ENCODE peak calls at places on chromosomes 6 and 20, in seven cellular contexts. K, L, W, X, D, A and C are unnamed samples.
A peak's percentile ranks its signal among the peaks of the same experiment; 100 is the strongest.

GRCh38 chr6:89818977-89819335 is 638 bp downstream of the MDN1 start:
- DNase-seq in L (no peak), K (peak; percentile 59), D (no peak), A (peak; percentile 43), W (peak; percentile 22), X (peak; percentile 41), C (peak; percentile 54)

GRCh38 chr6:141607956-141608355 is 524.8 kb upstream of the GJE1 start:
- DNase-seq in X (no peak), D (no peak), K (no peak), L (no peak), A (no peak), W (no peak), C (no peak)

GRCh38 chr6:142569676-142570075 is 267.9 kb downstream of the ADGRG6 start:
- DNase-seq in K (peak; percentile 9), X (no peak), W (no peak), A (peak; percentile 7), D (no peak), L (peak; percentile 24), C (no peak)

GRCh38 chr6:149149682-149150081 is 167.8 kb upstream of the TAB2 start:
- DNase-seq in X (no peak), D (no peak), W (no peak), A (no peak), L (no peak), K (no peak), C (no peak)

GRCh38 chr6:11710221-11710836 is 68.3 kb downstream of the ADTRP start:
- DNase-seq in X (no peak), K (peak; percentile 33), L (no peak), A (no peak), W (no peak), D (no peak), C (peak; percentile 30)

GRCh38 chr6:115360602-115361325 is 699.9 kb downstream of the FRK start:
- DNase-seq in X (no peak), W (no peak), K (no peak), L (no peak), D (no peak), A (no peak), C (no peak)

GRCh38 chr6:136646377-136646776 is 96.2 kb upstream of the MAP7 start:
- DNase-seq in W (peak; percentile 46), K (peak; percentile 64), L (no peak), X (no peak), A (peak; percentile 33), D (no peak), C (no peak)

GRCh38 chr20:21808863-21809664 is 103.6 kb downstream of the PAX1 start:
- DNase-seq in L (no peak), D (peak; percentile 89), W (no peak), A (no peak), X (no peak), K (no peak), C (no peak)

GRCh38 chr6:88072462-88072861 is 24.8 kb downstream of the SPACA1 start:
- DNase-seq in L (no peak), W (no peak), X (no peak), A (no peak), K (no peak), D (no peak), C (no peak)

GRCh38 chr6:113067612-113068262 is 720.6 kb downstream of the RFPL4B start:
- DNase-seq in D (no peak), X (no peak), K (peak; percentile 66), W (peak; percentile 64), L (no peak), A (peak; percentile 63), C (no peak)

GRCh38 chr6:43966374-43966658 is 160.9 kb downstream of the MRPL14 start:
- DNase-seq in D (no peak), X (no peak), A (no peak), L (no peak), W (no peak), K (no peak), C (no peak)

GRCh38 chr6:21101694-21102093 is 491.9 kb upstream of the SOX4 start:
- DNase-seq in D (no peak), A (no peak), K (no peak), W (no peak), L (no peak), X (no peak), C (no peak)

GRCh38 chr6:140271759-140272377 is 897.4 kb upstream of the CITED2 start:
- DNase-seq in A (no peak), D (no peak), W (no peak), K (no peak), X (no peak), L (no peak), C (peak; percentile 63)

GRCh38 chr6:16624631-16625299 is 136.5 kb downstream of the ATXN1 start:
- DNase-seq in K (peak; percentile 53), A (no peak), D (no peak), X (no peak), L (no peak), W (no peak), C (no peak)

GRCh38 chr6:112879920-112880413 is 532.8 kb downstream of the RFPL4B start:
- DNase-seq in L (peak; percentile 27), A (no peak), X (no peak), K (no peak), W (no peak), D (peak; percentile 83), C (no peak)

GRCh38 chr6:30206799-30207618 is 6.2 kb downstream of the TRIM26 start:
- DNase-seq in A (peak; percentile 30), D (no peak), L (no peak), K (peak; percentile 33), X (no peak), W (peak; percentile 31), C (peak; percentile 5)

GRCh38 chr20:17721802-17722486 is 22.2 kb downstream of the BANF2 start:
- DNase-seq in K (no peak), X (no peak), L (no peak), A (peak; percentile 7), W (no peak), D (no peak), C (peak; percentile 14)

GRCh38 chr20:25300496-25301170 is 52.7 kb downstream of the PYGB start:
- DNase-seq in W (no peak), X (no peak), L (no peak), K (peak; percentile 6), A (no peak), D (no peak), C (peak; percentile 17)

GRCh38 chr6:130394238-130394637 is 28.4 kb downstream of the TMEM200A start:
- DNase-seq in A (no peak), D (no peak), L (peak; percentile 75), X (peak; percentile 77), W (no peak), K (no peak), C (no peak)

GRCh38 chr20:41358230-41358629 is 8.4 kb downstream of the EMILIN3 start:
- DNase-seq in A (no peak), X (no peak), K (no peak), L (no peak), W (no peak), D (no peak), C (no peak)

GRCh38 chr6:132128424-132128823 is 177.3 kb upstream of the CCN2 start:
- DNase-seq in W (peak; percentile 75), L (no peak), X (no peak), A (no peak), D (no peak), K (no peak), C (no peak)

GRCh38 chr20:31566658-31567379 is 38.3 kb upstream of the ID1 start:
- DNase-seq in A (no peak), X (no peak), K (no peak), D (peak; percentile 44), L (no peak), W (no peak), C (no peak)

GRCh38 chr6:138865480-138866101 is 69.7 kb downstream of the ECT2L start:
- DNase-seq in X (no peak), A (no peak), K (no peak), L (no peak), D (no peak), W (no peak), C (no peak)

GRCh38 chr6:134173007-134173690 is 120.7 kb upstream of the SLC2A12 start:
- DNase-seq in A (peak; percentile 47), D (no peak), L (no peak), X (no peak), W (peak; percentile 11), K (peak; percentile 12), C (peak; percentile 35)

GRCh38 chr6:146590492-146590891 is 8.3 kb upstream of the ADGB start:
- DNase-seq in A (no peak), D (no peak), W (no peak), X (no peak), K (no peak), L (no peak), C (no peak)

GRCh38 chr6:15473741-15474161 is 189.1 kb downstream of the DTNBP1 start:
- DNase-seq in A (peak; percentile 84), L (no peak), W (peak; percentile 87), D (no peak), X (no peak), K (peak; percentile 48), C (peak; percentile 81)

GRCh38 chr6:82711992-82712788 is 348.6 kb downstream of the TPBG start:
- DNase-seq in X (no peak), L (no peak), D (no peak), A (peak; percentile 38), W (no peak), K (peak; percentile 42), C (no peak)

GRCh38 chr20:52217689-52218395 is 26.3 kb upstream of the ZFP64 start:
- DNase-seq in D (no peak), K (no peak), L (no peak), A (no peak), W (no peak), X (no peak), C (no peak)

GRCh38 chr6:168247456-168248147 is 72.0 kb downstream of the DACT2 start:
- DNase-seq in D (no peak), K (no peak), W (no peak), A (no peak), X (no peak), L (no peak), C (no peak)

GRCh38 chr6:8930009-8930408 is 494.7 kb upstream of the SLC35B3 start:
- DNase-seq in D (no peak), W (no peak), L (no peak), K (no peak), A (no peak), X (no peak), C (no peak)

GRCh38 chr6:51640016-51640415 is 447.4 kb downstream of the PKHD1 start:
- DNase-seq in A (no peak), K (no peak), L (no peak), D (no peak), X (no peak), W (no peak), C (no peak)